ENCODE peak calls at places on chromosome 13, in five cellular contexts. Y, J, O, Q and Z are unnamed samples.
A peak's percentile ranks its signal among the peaks of the same experiment; 100 is the strongest.

GRCh38 chr13:40665061-40665753 is 1.2 kb downstream of the FOXO1 start:
- DNase-seq in Q (no peak), O (peak; percentile 59), Y (peak; percentile 54), J (no peak), Z (peak; percentile 74)

GRCh38 chr13:66765559-66765958 is 464.6 kb downstream of the PCDH9 start:
- DNase-seq in Q (no peak), J (no peak), O (no peak), Y (no peak), Z (peak; percentile 6)

GRCh38 chr13:54415753-54416366 is 1387.2 kb downstream of the OLFM4 start:
- DNase-seq in J (no peak), Y (no peak), Q (no peak), O (peak; percentile 11), Z (no peak)

GRCh38 chr13:43180036-43180660 is 156.8 kb downstream of the DNAJC15 start:
- DNase-seq in O (no peak), Q (no peak), J (no peak), Y (no peak), Z (no peak)

GRCh38 chr13:106423530-106423929 is 111.9 kb downstream of the EFNB2 start:
- DNase-seq in Q (no peak), O (peak; percentile 79), Y (no peak), J (no peak), Z (no peak)

GRCh38 chr13:100382787-100383186 is 205.8 kb downstream of the GGACT start:
- DNase-seq in Y (no peak), Q (peak; percentile 69), O (no peak), J (no peak), Z (no peak)

GRCh38 chr13:84951128-84951527 is 848.1 kb downstream of the SLITRK6 start:
- DNase-seq in J (no peak), Q (no peak), O (no peak), Y (no peak), Z (no peak)

GRCh38 chr13:41465215-41465907 is 8.0 kb downstream of the RGCC start:
- DNase-seq in Q (peak; percentile 81), J (no peak), Y (peak; percentile 50), O (no peak), Z (peak; percentile 68)

GRCh38 chr13:75398072-75398471 is 83.9 kb downstream of the TBC1D4 start:
- DNase-seq in O (no peak), Y (no peak), Q (no peak), J (no peak), Z (no peak)

GRCh38 chr13:72284791-72285190 is 417.8 kb upstream of the DACH1 start:
- DNase-seq in Y (no peak), J (no peak), O (no peak), Q (no peak), Z (no peak)

GRCh38 chr13:67238277-67238859 is 8.2 kb upstream of the PCDH9 start:
- DNase-seq in Q (peak; percentile 62), Y (no peak), J (no peak), O (no peak), Z (no peak)

GRCh38 chr13:19150712-19151228 is 30.9 kb downstream of the TUBA3C start:
- DNase-seq in Y (no peak), J (no peak), O (no peak), Q (no peak), Z (no peak)

GRCh38 chr13:95319551-95320274 is 18.5 kb upstream of the ABCC4 start:
- DNase-seq in Q (no peak), O (no peak), Y (no peak), J (no peak), Z (no peak)

GRCh38 chr13:20441879-20442278 is 83.8 kb downstream of the CRYL1 start:
- DNase-seq in Y (no peak), O (peak; percentile 48), J (no peak), Q (no peak), Z (no peak)

GRCh38 chr13:47170971-47171370 is 274.1 kb upstream of the HTR2A start:
- DNase-seq in O (no peak), Q (no peak), J (no peak), Y (no peak), Z (no peak)

GRCh38 chr13:98216135-98216565 is 39.1 kb upstream of the RNF113B start:
- DNase-seq in O (no peak), Y (peak; percentile 39), Q (peak; percentile 95), J (no peak), Z (no peak)

GRCh38 chr13:34224877-34225276 is 406.9 kb downstream of the RFC3 start:
- DNase-seq in Y (no peak), J (no peak), Q (no peak), O (no peak), Z (no peak)

GRCh38 chr13:59086147-59086546 is 1077.6 kb downstream of the DIAPH3 start:
- DNase-seq in Q (peak; percentile 86), Y (no peak), O (no peak), J (no peak), Z (no peak)

GRCh38 chr13:44174769-44175425 is 198.7 kb upstream of the SERP2 start:
- DNase-seq in Q (peak; percentile 64), J (peak; percentile 3), Y (no peak), O (no peak), Z (no peak)

GRCh38 chr13:20340759-20341161 is 108.6 kb upstream of the GJB6 start:
- DNase-seq in J (peak; percentile 64), Q (peak; percentile 20), Y (no peak), O (no peak), Z (peak; percentile 52)

GRCh38 chr13:74136089-74136658 is 2.0 kb upstream of the KLF12 start:
- DNase-seq in Y (peak; percentile 31), Q (peak; percentile 83), J (peak; percentile 27), O (no peak), Z (peak; percentile 69)

GRCh38 chr13:112114391-112114790 is 47.4 kb downstream of the SOX1 start:
- DNase-seq in O (no peak), Y (no peak), J (no peak), Q (no peak), Z (peak; percentile 44)

GRCh38 chr13:111177803-111178389 is 62.8 kb downstream of the ARHGEF7 start:
- DNase-seq in Y (no peak), J (no peak), O (no peak), Q (peak; percentile 88), Z (no peak)

GRCh38 chr13:46142692-46143238 is 37.9 kb upstream of the CPB2 start:
- DNase-seq in O (peak; percentile 31), Q (no peak), Y (no peak), J (no peak), Z (no peak)

GRCh38 chr13:49784886-49785570 is 7.5 kb downstream of the KPNA3 start:
- DNase-seq in Q (peak; percentile 54), Y (no peak), O (no peak), J (no peak), Z (no peak)

GRCh38 chr13:23799945-23800344 is 89.3 kb downstream of the MIPEP start:
- DNase-seq in Q (peak; percentile 56), J (no peak), Y (no peak), O (no peak), Z (no peak)

GRCh38 chr13:49759503-49759902 is 33.0 kb downstream of the KPNA3 start:
- DNase-seq in O (no peak), J (no peak), Y (no peak), Q (peak; percentile 53), Z (no peak)

GRCh38 chr13:76505437-76505836 is 380.8 kb downstream of the KCTD12 start:
- DNase-seq in O (no peak), Y (no peak), J (no peak), Q (no peak), Z (no peak)

GRCh38 chr13:90883592-90883991 is 463.9 kb upstream of the MIR17HG start:
- DNase-seq in J (no peak), O (no peak), Y (no peak), Q (no peak), Z (no peak)
- TF ChIP-seq CTCF in J (no peak), O (no peak), Y (no peak), Q (no peak), Z (no peak)

GRCh38 chr13:113447596-113447995 is 5.7 kb downstream of the ADPRHL1 start:
- DNase-seq in O (no peak), Q (no peak), J (no peak), Y (no peak), Z (no peak)

GRCh38 chr13:113448885-113449692 is 4.2 kb downstream of the ADPRHL1 start:
- DNase-seq in Y (no peak), J (peak; percentile 28), O (no peak), Q (no peak), Z (peak; percentile 90)

GRCh38 chr13:113446488-113446854 is 6.8 kb downstream of the ADPRHL1 start:
- DNase-seq in Q (no peak), O (no peak), J (no peak), Y (no peak), Z (no peak)

GRCh38 chr13:113449693-113450347 is 3.5 kb downstream of the ADPRHL1 start:
- DNase-seq in Q (no peak), J (no peak), Y (no peak), O (no peak), Z (peak; percentile 22)

DNA sequence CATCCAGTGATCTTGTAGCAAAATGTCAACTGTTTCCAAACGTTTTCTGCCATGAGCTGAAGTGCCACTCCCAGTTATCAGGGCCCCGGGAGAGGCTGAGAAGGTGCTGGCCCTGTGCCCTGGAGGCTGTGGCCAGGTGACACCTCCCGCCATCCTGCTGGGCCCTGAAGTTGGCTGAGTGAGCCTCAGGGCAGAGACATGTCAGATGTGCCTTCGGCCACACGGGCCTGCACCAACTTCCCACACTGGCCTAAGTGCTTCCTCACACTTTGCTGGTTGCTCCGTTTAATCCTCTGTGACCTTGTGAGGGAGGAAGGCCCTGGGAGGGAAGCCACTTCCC is 4.8 kb downstream of the ADPRHL1 start:
- DNase-seq in O (no peak), Y (peak; percentile 78), Q (no peak), J (no peak), Z (peak; percentile 66)
- H3K4me3 ChIP-seq in O (no peak overlapping the region), Y (peak overlapping the region; percentile 71), Q (no peak overlapping the region), J (peak overlapping the region; percentile 1), Z (no peak overlapping the region)

DNA sequence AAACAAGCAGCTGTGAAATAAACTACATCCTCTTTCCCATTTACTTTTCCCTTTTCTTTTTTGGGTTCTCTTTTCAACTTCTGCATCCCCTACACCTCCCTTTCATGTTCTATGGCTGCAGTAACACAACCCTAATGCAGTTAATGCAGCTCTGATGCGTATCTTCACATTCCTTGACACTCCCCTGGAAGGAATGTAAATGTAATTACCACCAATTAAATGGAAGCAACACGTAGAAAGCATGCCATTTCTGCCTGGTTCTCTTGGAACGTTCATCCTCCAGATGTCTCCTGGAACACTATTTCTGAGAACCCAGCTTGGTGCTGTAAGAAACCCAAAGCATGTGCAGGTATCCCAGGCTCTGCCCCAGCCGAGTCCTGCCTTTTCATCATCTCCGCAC is 166.8 kb upstream of the FREM2 start:
- DNase-seq in Y (no peak), Q (no peak), O (no peak), J (no peak), Z (no peak)
- TF ChIP-seq CTCF in Y (no peak), Q (no peak), O (no peak), J (no peak), Z (no peak)

DNA sequence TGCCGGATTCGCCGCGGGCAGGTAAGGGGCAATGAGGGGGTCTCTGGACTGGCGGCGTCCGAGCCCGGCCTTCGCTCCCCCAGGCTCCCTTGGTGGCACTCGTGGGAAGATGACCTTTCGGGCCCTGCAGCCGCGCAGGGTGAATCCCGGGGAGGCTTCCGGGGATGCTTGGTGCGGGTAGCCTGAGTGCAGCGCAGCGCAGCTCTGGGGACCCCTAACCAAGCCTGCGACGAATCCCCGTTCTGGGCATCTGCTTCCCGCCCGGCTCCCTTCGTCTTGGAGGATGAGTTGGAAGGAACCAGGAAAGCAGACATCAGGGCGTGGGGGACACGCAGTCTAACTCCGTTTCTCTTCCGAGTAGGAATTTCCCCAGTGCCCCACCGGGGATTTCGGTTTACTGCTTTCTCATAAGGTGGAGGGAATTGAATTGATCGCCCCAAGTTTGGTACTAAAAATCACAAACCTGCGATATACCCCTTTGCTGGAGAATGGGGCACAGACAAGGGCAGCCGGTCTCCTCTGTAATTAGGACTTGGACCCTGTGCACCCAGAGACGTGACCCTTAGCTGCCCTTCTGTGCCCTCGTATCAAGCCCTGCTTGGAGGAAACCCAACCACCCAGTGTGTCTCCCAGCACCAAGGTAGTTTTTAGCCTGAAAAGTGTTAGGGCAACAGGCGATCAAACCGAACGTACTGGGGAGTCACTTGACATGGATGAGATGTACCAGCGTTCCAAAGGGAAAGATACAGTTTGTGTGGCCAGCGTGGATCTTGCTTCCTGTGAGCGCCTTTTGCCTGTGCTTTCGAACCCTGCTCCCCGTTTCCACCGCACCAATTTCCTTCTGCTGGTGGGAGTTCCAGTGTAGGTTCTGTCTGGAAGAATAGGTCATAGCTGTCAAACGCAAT is 1.0 kb downstream of the GPC5 start:
- DNase-seq in Q (no peak), J (no peak), Y (no peak), O (peak; percentile 34), Z (no peak)
- H3K4me3 ChIP-seq in Q (no peak overlapping the region), J (peak overlapping the region; percentile 52), Y (peak overlapping the region; percentile 71), O (peak overlapping the region; percentile 62), Z (no peak overlapping the region)